ENCODE peak calls at places on chromosome 22, in seven cellular contexts. T is MCF 10A, P is fibroblast of gingiva, W is HT-29, K is psoas muscle, V is NCI-H460, C is NCI-H748 treated with DMSO at 0.1 percent for 48 hours. Y is an unnamed sample.
A peak's percentile ranks its signal among the peaks of the same experiment; 100 is the strongest.

GRCh38 chr22:17922925-17923898 is 101.1 kb downstream of the MICAL3 start:
- DNase-seq in T (peak; percentile 78), P (peak; percentile 85), W (no peak), K (no peak), V (no peak), C (no peak), Y (peak; percentile 95)

GRCh38 chr22:19941365-19942070 is at the start of the genes COMT and TXNRD2:
- DNase-seq in T (peak; percentile 62), P (peak; percentile 72), W (peak; percentile 92), K (peak; percentile 80), V (peak; percentile 46), C (no peak), Y (peak; percentile 15)

GRCh38 chr22:29014301-29014700 is 47.3 kb downstream of the C22orf31 start:
- DNase-seq in T (no peak), P (no peak), W (no peak), K (no peak), V (no peak), C (no peak), Y (no peak)

GRCh38 chr22:25747245-25747944 is 5.4 kb downstream of the MYO18B start:
- DNase-seq in T (peak; percentile 99), P (peak; percentile 95), W (peak; percentile 4), K (peak; percentile 90), V (peak; percentile 76), C (no peak), Y (peak; percentile 91)

GRCh38 chr22:22942511-22943329 is 55.1 kb downstream of the IGLL5 start:
- DNase-seq in T (peak; percentile 64), P (peak; percentile 26), W (peak; percentile 68), K (peak; percentile 32), V (peak; percentile 41), C (peak; percentile 25), Y (peak; percentile 25)

GRCh38 chr22:46355369-46355995 is 20.0 kb downstream of the TRMU start:
- DNase-seq in T (peak; percentile 68), P (peak; percentile 40), W (peak; percentile 70), K (peak; percentile 65), V (peak; percentile 44), C (no peak), Y (peak; percentile 34)

GRCh38 chr22:35539910-35540599 is 576 bp upstream of the RASD2 start:
- DNase-seq in T (peak; percentile 26), P (no peak), W (no peak), K (peak; percentile 67), V (peak; percentile 26), C (no peak), Y (no peak)

GRCh38 chr22:42613869-42614268 is 814 bp downstream of the POLDIP3 start:
- DNase-seq in T (no peak), P (no peak), W (no peak), K (no peak), V (no peak), C (no peak), Y (peak; percentile 27)

GRCh38 chr22:26395926-26396325 is 33.1 kb upstream of the ASPHD2 start:
- DNase-seq in T (no peak), P (no peak), W (no peak), K (no peak), V (no peak), C (no peak), Y (no peak)

Y was measured in renal cortical epithelial cell.